ENCODE peak calls at places on chromosome 13, in five cellular contexts. I is AG09319; E is AG04450; J is stimulated activated CD8-positive, alpha-beta memory T cell treated with anti-CD3 and anti-CD28 coated beads, Interleukin-12 subunit alpha, Interleukin-12 subunit beta, amount 100 ng/mL, for 1 hour; K is effector memory CD4-positive, alpha-beta T cell. P is an unnamed sample.

GRCh38 chr13:106117035-106117434 is 418.4 kb downstream of the EFNB2 start:
- DNase-seq in J (no peak), I (peak), E (peak), K (no peak), P (no peak)

GRCh38 chr13:113013303-113013702 is 44.3 kb downstream of the MCF2L start:
- DNase-seq in E (no peak), J (no peak), I (no peak), K (no peak), P (no peak)

GRCh38 chr13:67147257-67148218 is 82.6 kb downstream of the PCDH9 start:
- DNase-seq in E (peak), K (no peak), I (no peak), J (no peak), P (no peak)

GRCh38 chr13:95588721-95589120 is 36.2 kb downstream of the CLDN10 start:
- DNase-seq in K (no peak), J (no peak), E (no peak), I (no peak), P (no peak)

GRCh38 chr13:40668335-40668734 is 1.9 kb upstream of the FOXO1 start:
- DNase-seq in K (peak), E (no peak), J (peak), I (no peak), P (peak)

GRCh38 chr13:38767506-38768265 is 80.8 kb downstream of the FREM2 start:
- DNase-seq in E (no peak), J (no peak), I (no peak), K (no peak), P (no peak)

GRCh38 chr13:107669356-107669755 is 546.0 kb downstream of the LIG4 start:
- DNase-seq in E (peak), K (no peak), J (no peak), I (no peak), P (no peak)

GRCh38 chr13:84630486-84630885 is 748.2 kb upstream of the SLITRK1 start:
- DNase-seq in E (no peak), I (no peak), K (no peak), J (no peak), P (no peak)

GRCh38 chr13:113411216-113412023 is 41.9 kb downstream of the ADPRHL1 start:
- DNase-seq in K (no peak), E (peak), I (peak), J (no peak), P (no peak)

P was measured in activated T-helper 1 cell treated with Interleukin-2 at 50 U/mL for 16 hours.